ENCODE peak calls at places on chromosomes 3 and 15, in four cellular contexts. L is foreskin fibroblast, Z is AG09309, N is cardiac muscle cell. P is an unnamed sample.

GRCh38 chr15:101250931-101251829 is 668 bp downstream of the CHSY1 start:
- DNase-seq in Z (no peak), L (peak), N (peak), P (peak)

GRCh38 chr15:50816191-50816590 is 50.7 kb upstream of the SPPL2A start:
- DNase-seq in Z (no peak), N (peak), L (no peak), P (no peak)

GRCh38 chr3:195877767-195878423 is 30.5 kb downstream of the TNK2 start:
- DNase-seq in Z (no peak), L (no peak), N (no peak), P (no peak)

GRCh38 chr15:45674646-45675045 is 39.8 kb downstream of the SQOR start:
- DNase-seq in N (no peak), L (no peak), Z (no peak), P (no peak)

GRCh38 chr3:42745776-42746454 is 27.1 kb downstream of the CCDC13 start:
- DNase-seq in N (no peak), L (no peak), Z (no peak), P (no peak)

GRCh38 chr15:59532770-59533379 is 78.7 kb upstream of the GCNT3 start:
- DNase-seq in N (peak), L (peak), Z (no peak), P (peak)

GRCh38 chr3:67017211-67017610 is 19.1 kb downstream of the KBTBD8 start:
- DNase-seq in N (no peak), Z (no peak), L (peak), P (no peak)

GRCh38 chr3:5787863-5788488 is 600.5 kb downstream of the EDEM1 start:
- DNase-seq in L (no peak), Z (no peak), N (peak), P (peak)

GRCh38 chr3:196111939-196112386 is 30.1 kb upstream of the TFRC start:
- DNase-seq in Z (no peak), N (no peak), L (no peak), P (no peak)

GRCh38 chr15:43102181-43102580 is 3.7 kb downstream of the UBR1 start:
- DNase-seq in L (no peak), Z (no peak), N (no peak), P (no peak)

GRCh38 chr3:192850501-192850981 is 67.1 kb downstream of the MB21D2 start:
- DNase-seq in Z (no peak), L (peak), N (no peak), P (no peak)

GRCh38 chr3:124142389-124142970 is 150.6 kb upstream of the ROPN1 start:
- DNase-seq in Z (no peak), N (no peak), L (no peak), P (no peak)

GRCh38 chr3:17047162-17047561 is 162.4 kb downstream of the PLCL2 start:
- DNase-seq in N (no peak), Z (no peak), L (no peak), P (no peak)

GRCh38 chr15:25208735-25209134 is 230.1 kb downstream of the UBE3A start:
- DNase-seq in L (no peak), Z (no peak), N (no peak), P (no peak)

GRCh38 chr15:36109943-36110658 is 469.3 kb upstream of the CDIN1 start:
- DNase-seq in Z (peak), L (peak), N (no peak), P (no peak)

GRCh38 chr3:171376125-171376947 is 83.9 kb downstream of the TNIK start:
- DNase-seq in Z (no peak), N (no peak), L (peak), P (no peak)

GRCh38 chr3:194072097-194072428 is 63.9 kb upstream of the HES1 start:
- DNase-seq in N (no peak), Z (no peak), L (no peak), P (no peak)

GRCh38 chr3:148036331-148036881 is 627.2 kb downstream of the ZIC1 start:
- DNase-seq in N (no peak), L (peak), Z (no peak), P (no peak)

GRCh38 chr15:70290708-70291107 is 193.0 kb upstream of the TLE3 start:
- DNase-seq in Z (no peak), L (no peak), N (no peak), P (no peak)

GRCh38 chr3:16406175-16406574 is 107.3 kb downstream of the RFTN1 start:
- DNase-seq in N (no peak), L (no peak), Z (no peak), P (no peak)

GRCh38 chr3:120170223-120170622 is 76.0 kb upstream of the GSK3B start:
- DNase-seq in Z (no peak), N (no peak), L (peak), P (no peak)

GRCh38 chr15:101664303-101664913 is 12.2 kb upstream of the TM2D3 start:
- DNase-seq in L (peak), Z (no peak), N (peak), P (peak)

GRCh38 chr3:10226293-10226692 is 22.0 kb upstream of the TATDN2 start:
- DNase-seq in N (no peak), L (no peak), Z (no peak), P (no peak)

GRCh38 chr3:22887664-22888291 is 315.3 kb upstream of the UBE2E2 start:
- DNase-seq in Z (peak), N (peak), L (peak), P (peak)

GRCh38 chr3:111750278-111750884 is 108.7 kb upstream of the PHLDB2 start:
- DNase-seq in N (no peak), Z (no peak), L (no peak), P (no peak)

GRCh38 chr3:74623261-74623836 is 8.9 kb upstream of the CNTN3 start:
- DNase-seq in L (no peak), Z (no peak), N (no peak), P (no peak)

GRCh38 chr15:68272797-68273271 is 4.7 kb upstream of the FEM1B start:
- DNase-seq in L (peak), N (no peak), Z (no peak), P (no peak)

GRCh38 chr3:65733459-65733858 is 305.3 kb downstream of the MAGI1 start:
- DNase-seq in L (peak), Z (no peak), N (no peak), P (no peak)

GRCh38 chr3:65729973-65730372 is 308.7 kb downstream of the MAGI1 start:
- DNase-seq in Z (no peak), N (no peak), L (no peak), P (no peak)

GRCh38 chr3:65734382-65734781 is 304.3 kb downstream of the MAGI1 start:
- DNase-seq in N (no peak), Z (no peak), L (no peak), P (no peak)

GRCh38 chr3:65730449-65730848 is 308.3 kb downstream of the MAGI1 start:
- DNase-seq in L (no peak), Z (no peak), N (no peak), P (no peak)

DNA sequence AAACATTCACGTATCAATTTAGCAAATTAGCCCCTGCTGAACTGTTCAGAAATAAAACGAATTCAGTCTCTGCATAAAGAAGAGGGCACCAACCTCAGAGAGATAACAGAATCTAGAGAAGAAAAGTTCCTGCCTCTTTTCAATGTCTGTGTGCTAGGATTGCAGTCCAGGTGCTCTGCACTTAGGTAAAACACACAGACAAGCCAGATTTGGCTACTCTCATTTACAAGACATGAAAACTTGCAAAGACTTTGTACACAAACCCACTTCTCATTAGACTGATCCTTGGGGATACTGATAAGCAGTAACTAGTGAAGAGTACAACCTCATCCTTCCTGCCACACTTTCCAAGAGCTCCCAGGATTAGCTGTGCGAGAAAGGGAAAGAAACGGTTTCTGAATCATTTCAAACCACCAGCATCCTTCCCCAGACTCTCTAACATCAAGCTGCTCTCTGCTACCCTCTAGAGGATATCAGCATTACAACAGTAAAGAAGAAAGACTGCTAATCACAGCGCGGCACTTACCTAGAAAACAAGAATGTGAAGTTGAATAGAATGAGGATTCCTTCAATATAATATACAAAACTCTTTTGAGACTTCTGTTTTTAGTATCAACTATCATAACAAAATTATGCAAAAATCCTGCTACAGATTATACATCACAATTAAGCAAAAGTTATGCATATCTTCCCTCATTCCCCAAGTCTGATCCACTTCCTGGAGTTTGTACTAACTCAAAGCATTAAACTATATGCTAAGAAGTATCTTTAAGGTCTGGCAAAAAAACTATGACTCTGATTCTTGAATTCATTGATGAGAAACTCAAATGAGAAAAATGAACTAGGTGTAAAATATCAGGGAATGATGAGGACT is 306.4 kb downstream of the MAGI1 start:
- DNase-seq in L (peak), Z (peak), N (peak), P (peak)
- TF ChIP-seq CTCF in L (peak), Z (peak), N (peak), P (peak)

DNA sequence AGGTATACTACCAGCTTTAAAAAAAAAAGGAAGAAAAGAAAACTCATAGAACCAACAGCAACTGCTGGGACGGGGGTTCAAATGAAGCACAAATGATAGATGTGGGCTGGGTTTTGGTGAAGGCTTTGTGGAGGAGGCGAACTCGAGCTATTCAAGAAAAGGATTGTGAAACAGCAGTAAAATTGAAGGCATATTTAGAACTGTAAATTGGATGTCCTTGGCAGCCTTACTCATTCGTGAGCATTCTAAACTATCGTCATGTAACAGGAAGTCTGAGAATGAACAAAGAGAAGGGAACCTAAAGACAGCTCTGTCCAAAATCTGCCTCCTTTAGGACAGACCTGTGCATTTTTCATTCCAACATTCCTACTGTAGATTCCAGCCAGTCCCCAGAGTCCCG is 97.8 kb downstream of the LARS2 start:
- DNase-seq in N (no peak), Z (peak), L (peak), P (no peak)
- TF ChIP-seq CTCF in N (no peak), Z (no peak), L (no peak), P (no peak)

GRCh38 chr3:184143327-184143726 is 8.2 kb downstream of the EIF2B5 start:
- DNase-seq in N (no peak), L (no peak), Z (no peak), P (no peak)

GRCh38 chr3:184135911-184136260 is 728 bp downstream of the EIF2B5 start:
- DNase-seq in Z (no peak), N (no peak), L (no peak), P (no peak)

GRCh38 chr3:184144505-184144904 is 9.3 kb downstream of the EIF2B5 start:
- DNase-seq in Z (no peak), L (no peak), N (no peak), P (no peak)

GRCh38 chr3:184142199-184142598 is 7.0 kb downstream of the EIF2B5 start:
- DNase-seq in Z (no peak), L (no peak), N (no peak), P (no peak)

DNA sequence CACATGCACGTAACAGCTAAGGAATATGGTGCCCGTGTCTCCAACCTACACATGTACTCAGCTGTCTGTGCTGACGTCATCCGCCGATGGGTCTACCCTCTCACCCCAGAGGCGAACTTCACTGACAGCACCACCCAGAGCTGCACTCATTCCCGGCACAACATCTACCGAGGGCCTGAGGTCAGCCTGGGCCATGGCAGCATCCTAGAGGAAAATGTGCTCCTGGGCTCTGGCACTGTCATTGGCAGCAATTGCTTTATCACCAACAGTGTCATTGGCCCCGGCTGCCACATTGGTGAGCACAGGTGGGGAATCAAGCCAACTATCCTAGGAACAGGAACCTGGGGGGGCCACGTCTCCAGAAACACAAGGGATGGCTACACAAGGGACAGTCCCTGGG is 5.3 kb downstream of the EIF2B5 start:
- DNase-seq in Z (no peak), L (no peak), N (no peak), P (no peak)
- TF ChIP-seq CTCF in Z (no peak), L (no peak), N (no peak), P (no peak)

DNA sequence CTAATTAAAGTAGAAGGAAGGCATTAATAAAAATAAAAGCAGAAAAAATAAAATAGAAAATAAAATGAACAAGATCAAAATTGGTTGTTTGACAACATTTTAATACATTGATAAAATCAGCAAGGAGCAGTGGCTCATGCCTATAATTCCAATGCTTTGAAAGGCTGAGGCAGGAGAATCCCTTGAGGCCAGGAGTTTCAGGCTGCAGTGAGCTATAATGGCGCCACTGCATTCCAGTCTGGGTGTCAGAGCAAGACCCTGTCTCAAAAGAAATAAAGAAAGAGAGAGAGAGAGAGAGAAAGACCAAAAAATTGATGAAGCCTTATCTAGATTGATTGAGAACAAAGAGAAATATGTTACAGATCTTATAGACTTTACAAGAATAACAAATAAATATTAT is 2.1 kb downstream of the XCR1 start:
- DNase-seq in N (no peak), Z (no peak), L (no peak), P (no peak)
- TF ChIP-seq CTCF in N (no peak), Z (no peak), L (no peak), P (no peak)

DNA sequence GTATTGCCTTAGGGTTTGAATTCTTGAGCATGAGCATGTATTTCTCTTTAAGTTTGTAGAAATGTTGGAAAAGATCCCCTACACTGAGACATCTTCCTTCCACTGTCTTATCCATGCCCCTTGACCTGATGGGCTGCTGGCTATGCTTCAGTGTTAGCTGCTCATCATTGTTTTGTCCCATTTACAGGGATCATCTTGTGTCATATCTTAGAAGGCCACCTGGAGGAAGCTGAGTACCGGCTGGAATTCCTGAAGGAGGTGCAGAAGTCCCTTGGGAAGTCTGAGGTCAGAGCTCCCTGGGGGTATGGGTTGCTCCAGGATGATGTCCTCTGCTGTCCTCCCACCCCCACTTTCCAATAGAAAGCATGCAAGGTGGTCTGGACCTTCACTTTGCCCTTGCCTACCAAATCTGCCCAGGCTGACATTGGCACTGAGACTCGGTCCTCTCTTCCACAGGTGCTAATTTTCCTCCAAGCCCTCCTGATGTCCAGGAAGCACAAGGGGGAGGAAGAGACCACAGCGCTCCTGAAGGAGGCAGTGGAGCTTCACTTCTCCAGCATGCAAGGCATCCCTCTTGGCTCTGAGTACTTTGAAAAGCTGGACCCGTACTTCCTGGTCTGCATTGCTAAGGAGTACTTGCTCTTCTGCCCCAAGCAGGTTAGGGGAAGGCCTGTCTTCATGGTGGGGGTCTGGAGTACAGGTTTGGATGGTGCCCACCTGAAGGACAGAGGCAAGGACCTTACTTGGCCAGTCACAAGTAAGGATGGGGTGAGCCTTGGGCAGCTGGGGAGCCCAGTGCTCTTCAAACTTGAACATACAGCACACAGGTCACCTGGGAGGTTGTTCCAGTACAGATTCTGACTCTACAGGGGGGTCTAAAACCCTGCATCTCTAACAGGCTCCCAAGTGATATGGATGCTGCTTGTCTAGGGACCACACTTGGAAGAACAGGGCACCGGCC is 17.7 kb downstream of the TTC21A start:
- DNase-seq in N (no peak), L (peak), Z (no peak), P (peak)
- TF ChIP-seq CTCF in N (peak), L (peak), Z (peak), P (peak)

DNA sequence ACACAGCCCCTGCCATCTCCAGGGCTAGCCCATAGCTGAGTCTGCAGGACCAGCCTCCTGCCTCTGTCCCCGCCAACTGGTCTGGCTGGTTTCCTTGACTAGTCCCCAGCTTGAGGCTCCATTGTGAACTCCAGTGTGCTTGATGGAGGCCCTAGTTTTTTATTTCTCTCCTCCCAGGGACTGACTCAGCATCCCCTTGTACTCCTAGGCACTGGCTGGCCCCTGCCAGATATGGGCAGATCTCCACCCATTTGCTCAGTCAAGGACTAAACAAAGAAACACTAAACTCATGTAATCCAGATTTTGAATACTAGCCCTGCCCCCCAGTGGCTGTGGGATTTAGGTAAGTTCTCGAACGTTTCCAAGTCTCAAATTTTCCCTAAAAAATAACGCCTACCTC is 415.4 kb upstream of the RORA start:
- DNase-seq in L (peak), N (no peak), Z (no peak), P (peak)
- TF ChIP-seq CTCF in L (no peak), N (peak), Z (no peak), P (no peak)

GRCh38 chr3:127455541-127456450 is 134.7 kb downstream of the TPRA1 start:
- DNase-seq in Z (no peak), N (peak), L (peak), P (peak)
- TF ChIP-seq CTCF in Z (peak), N (peak), L (peak), P (peak)

GRCh38 chr15:28105793-28106192 is 6.7 kb upstream of the OCA2 start:
- DNase-seq in L (no peak), N (no peak), Z (no peak), P (no peak)

GRCh38 chr15:28103831-28104230 is 4.7 kb upstream of the OCA2 start:
- DNase-seq in N (no peak), L (no peak), Z (no peak), P (no peak)

GRCh38 chr15:28104326-28104725 is 5.2 kb upstream of the OCA2 start:
- DNase-seq in Z (no peak), L (no peak), N (no peak), P (no peak)

GRCh38 chr15:28106294-28107110 is 7.4 kb upstream of the OCA2 start:
- DNase-seq in N (peak), L (peak), Z (no peak), P (no peak)

GRCh38 chr15:28105224-28105791 is 6.2 kb upstream of the OCA2 start:
- DNase-seq in Z (no peak), N (no peak), L (no peak), P (no peak)
- TF ChIP-seq CTCF in Z (no peak), N (no peak), L (no peak), P (no peak)

GRCh38 chr3:107028086-107028485 is 349.2 kb upstream of the CCDC54 start:
- DNase-seq in Z (no peak), L (no peak), N (no peak), P (no peak)
- TF ChIP-seq CTCF in Z (no peak), L (no peak), N (no peak), P (no peak)